ENCODE peak calls at places on chromosome 21, in nine cellular contexts. M, O, I, S, D, E, F, J and Q are unnamed samples.

GRCh38 chr21:15004721-15005370 is 60.0 kb downstream of the NRIP1 start:
- DNase-seq in M (no peak), O (no peak), I (no peak), S (no peak), D (no peak), E (no peak), F (no peak), J (no peak), Q (no peak)

GRCh38 chr21:43858806-43859648 is 6.0 kb upstream of the AGPAT3 start:
- DNase-seq in M (no peak), O (no peak), I (no peak), S (no peak), D (no peak), E (no peak), F (no peak), J (no peak), Q (no peak)

GRCh38 chr21:33028759-33029511 is 3.2 kb downstream of the OLIG2 start:
- DNase-seq in M (no peak), O (no peak), I (no peak), S (no peak), D (no peak), E (no peak), F (peak), J (no peak), Q (peak)

GRCh38 chr21:38965241-38965640 is 159.5 kb downstream of the ETS2 start:
- DNase-seq in M (no peak), O (no peak), I (no peak), S (no peak), D (no peak), E (no peak), F (no peak), J (no peak), Q (no peak)

GRCh38 chr21:20647603-20648002 is 350.6 kb upstream of the NCAM2 start:
- DNase-seq in M (no peak), O (no peak), I (peak), S (no peak), D (no peak), E (no peak), F (no peak), J (no peak), Q (no peak)

GRCh38 chr21:27814226-27814625 is 847.3 kb upstream of the ADAMTS5 start:
- DNase-seq in M (no peak), O (no peak), I (no peak), S (no peak), D (no peak), E (no peak), F (no peak), J (no peak), Q (no peak)

GRCh38 chr21:45417951-45418300 is 13.0 kb downstream of the COL18A1 start:
- DNase-seq in M (no peak), O (no peak), I (no peak), S (no peak), D (no peak), E (no peak), F (no peak), J (no peak), Q (no peak)

GRCh38 chr21:27397578-27397977 is 430.7 kb upstream of the ADAMTS5 start:
- DNase-seq in M (no peak), O (no peak), I (no peak), S (no peak), D (no peak), E (no peak), F (no peak), J (no peak), Q (no peak)

GRCh38 chr21:45299026-45299863 is 11.6 kb upstream of the POFUT2 start:
- DNase-seq in M (no peak), O (no peak), I (no peak), S (no peak), D (peak), E (no peak), F (peak), J (no peak), Q (no peak)

GRCh38 chr21:15050588-15051377 is 14.0 kb downstream of the NRIP1 start:
- DNase-seq in M (no peak), O (peak), I (no peak), S (no peak), D (no peak), E (no peak), F (no peak), J (no peak), Q (no peak)

GRCh38 chr21:38392722-38393121 is 105.6 kb downstream of the ERG start:
- DNase-seq in M (no peak), O (no peak), I (no peak), S (no peak), D (no peak), E (no peak), F (no peak), J (no peak), Q (no peak)

GRCh38 chr21:46144464-46145070 is 10.8 kb downstream of the FTCD start:
- DNase-seq in M (no peak), O (no peak), I (no peak), S (no peak), D (no peak), E (no peak), F (no peak), J (no peak), Q (peak)

GRCh38 chr21:43269461-43269860 is 100.7 kb downstream of the CRYAA start:
- DNase-seq in M (peak), O (no peak), I (no peak), S (no peak), D (no peak), E (no peak), F (no peak), J (peak), Q (peak)

GRCh38 chr21:28136687-28137086 is 856.0 kb downstream of the LTN1 start:
- DNase-seq in M (no peak), O (no peak), I (no peak), S (no peak), D (no peak), E (no peak), F (no peak), J (no peak), Q (no peak)

GRCh38 chr21:46550511-46550941 is 54.4 kb downstream of the S100B start:
- DNase-seq in M (no peak), O (no peak), I (no peak), S (no peak), D (peak), E (peak), F (no peak), J (no peak), Q (peak)

GRCh38 chr21:16773206-16773605 is 739.6 kb upstream of the CXADR start:
- DNase-seq in M (no peak), O (no peak), I (no peak), S (no peak), D (no peak), E (no peak), F (peak), J (no peak), Q (no peak)

GRCh38 chr21:16315223-16315622 is 585.4 kb downstream of the USP25 start:
- DNase-seq in M (no peak), O (no peak), I (no peak), S (no peak), D (no peak), E (no peak), F (no peak), J (no peak), Q (no peak)

GRCh38 chr21:18443686-18444085 is 40.1 kb upstream of the TMPRSS15 start:
- DNase-seq in M (no peak), O (no peak), I (no peak), S (no peak), D (no peak), E (no peak), F (no peak), J (peak), Q (peak)

GRCh38 chr21:17045214-17045835 is 467.5 kb upstream of the CXADR start:
- DNase-seq in M (no peak), O (no peak), I (peak), S (no peak), D (no peak), E (no peak), F (peak), J (peak), Q (no peak)

GRCh38 chr21:46622226-46622625 is 13.2 kb upstream of the PRMT2 start:
- DNase-seq in M (peak), O (peak), I (no peak), S (peak), D (no peak), E (no peak), F (peak), J (no peak), Q (peak)

GRCh38 chr21:17570773-17571172 is 41.9 kb downstream of the BTG3 start:
- DNase-seq in M (no peak), O (no peak), I (no peak), S (no peak), D (no peak), E (no peak), F (no peak), J (no peak), Q (no peak)

GRCh38 chr21:28832013-28832714 is 160.5 kb downstream of the LTN1 start:
- DNase-seq in M (peak), O (no peak), I (peak), S (no peak), D (no peak), E (no peak), F (peak), J (no peak), Q (peak)

GRCh38 chr21:30463713-30464112 is 16.5 kb downstream of the KRTAP19-1 start:
- DNase-seq in M (no peak), O (no peak), I (peak), S (no peak), D (no peak), E (no peak), F (no peak), J (peak), Q (no peak)

GRCh38 chr21:42174173-42174572 is 44.8 kb upstream of the ABCG1 start:
- DNase-seq in M (no peak), O (no peak), I (no peak), S (no peak), D (peak), E (peak), F (no peak), J (peak), Q (no peak)

GRCh38 chr21:39073717-39074116 is 109.5 kb downstream of the PSMG1 start:
- DNase-seq in M (no peak), O (no peak), I (no peak), S (no peak), D (no peak), E (no peak), F (no peak), J (no peak), Q (no peak)

GRCh38 chr21:46150073-46150472 is 5.3 kb downstream of the FTCD start:
- DNase-seq in M (no peak), O (peak), I (no peak), S (no peak), D (no peak), E (no peak), F (no peak), J (no peak), Q (no peak)

GRCh38 chr21:46667735-46668380 is 32.4 kb downstream of the PRMT2 start:
- DNase-seq in M (peak), O (no peak), I (peak), S (peak), D (no peak), E (no peak), F (peak), J (no peak), Q (peak)

GRCh38 chr21:37562920-37563640 is 196.5 kb downstream of the DYRK1A start:
- DNase-seq in M (peak), O (peak), I (peak), S (no peak), D (peak), E (no peak), F (no peak), J (no peak), Q (no peak)

GRCh38 chr21:39863111-39863510 is 4.1 kb upstream of the PCP4 start:
- DNase-seq in M (peak), O (peak), I (no peak), S (no peak), D (no peak), E (peak), F (no peak), J (no peak), Q (no peak)

GRCh38 chr21:39687069-39687468 is 57.9 kb upstream of the IGSF5 start:
- DNase-seq in M (no peak), O (peak), I (no peak), S (no peak), D (no peak), E (no peak), F (no peak), J (no peak), Q (no peak)

GRCh38 chr21:19541612-19542011 is 1138.0 kb upstream of the TMPRSS15 start:
- DNase-seq in M (no peak), O (no peak), I (no peak), S (no peak), D (no peak), E (no peak), F (no peak), J (no peak), Q (no peak)

GRCh38 chr21:25963186-25963585 is 207.4 kb downstream of the APP start:
- DNase-seq in M (peak), O (peak), I (peak), S (no peak), D (no peak), E (no peak), F (peak), J (no peak), Q (no peak)

GRCh38 chr21:44737706-44738354 is 26.5 kb upstream of the TSPEAR start:
- DNase-seq in M (no peak), O (no peak), I (peak), S (no peak), D (no peak), E (no peak), F (peak), J (no peak), Q (no peak)

GRCh38 chr21:14607262-14607661 is 61.1 kb upstream of the SAMSN1 start:
- DNase-seq in M (no peak), O (no peak), I (no peak), S (no peak), D (no peak), E (no peak), F (no peak), J (no peak), Q (no peak)

GRCh38 chr21:45827881-45828579 is 153.5 kb upstream of the COL6A1 start:
- DNase-seq in M (no peak), O (no peak), I (no peak), S (no peak), D (no peak), E (no peak), F (no peak), J (no peak), Q (no peak)

GRCh38 chr21:28705616-28706015 is 287.1 kb downstream of the LTN1 start:
- DNase-seq in M (no peak), O (no peak), I (peak), S (no peak), D (no peak), E (no peak), F (peak), J (no peak), Q (no peak)

GRCh38 chr21:33512481-33512880 is 21.0 kb upstream of the DNAJC28 start:
- DNase-seq in M (no peak), O (no peak), I (no peak), S (no peak), D (no peak), E (no peak), F (no peak), J (no peak), Q (no peak)

GRCh38 chr21:18991846-18992245 is 588.3 kb upstream of the TMPRSS15 start:
- DNase-seq in M (no peak), O (no peak), I (no peak), S (no peak), D (no peak), E (no peak), F (no peak), J (no peak), Q (no peak)

GRCh38 chr21:41133896-41134522 is 34.0 kb upstream of the BACE2 start:
- DNase-seq in M (peak), O (no peak), I (peak), S (no peak), D (no peak), E (no peak), F (peak), J (peak), Q (no peak)
- TF ChIP-seq CTCF in M (no peak), O (peak), I (peak), S (peak), D (peak), E (no peak), F (peak), J (peak), Q (no peak)

GRCh38 chr21:35984654-35985366 is 75.5 kb downstream of the SETD4 start:
- DNase-seq in M (peak), O (no peak), I (no peak), S (no peak), D (no peak), E (no peak), F (no peak), J (no peak), Q (no peak)
- TF ChIP-seq CTCF in M (no peak), O (no peak), I (no peak), S (no peak), D (no peak), E (no peak), F (no peak), J (peak), Q (no peak)

GRCh38 chr21:35138665-35139381 is 89.7 kb upstream of the RUNX1 start:
- DNase-seq in M (peak), O (no peak), I (peak), S (no peak), D (no peak), E (no peak), F (peak), J (peak), Q (peak)
- TF ChIP-seq CTCF in M (no peak), O (no peak), I (no peak), S (no peak), D (no peak), E (no peak), F (no peak), J (no peak), Q (no peak)

GRCh38 chr21:31611445-31611844 is 48.0 kb upstream of the SOD1 start:
- DNase-seq in M (no peak), O (no peak), I (no peak), S (no peak), D (no peak), E (no peak), F (no peak), J (no peak), Q (no peak)

GRCh38 chr21:31612889-31613785 is 46.4 kb upstream of the SOD1 start:
- DNase-seq in M (no peak), O (no peak), I (peak), S (no peak), D (no peak), E (no peak), F (peak), J (no peak), Q (no peak)

GRCh38 chr21:31607791-31608190 is 51.7 kb upstream of the SOD1 start:
- DNase-seq in M (no peak), O (no peak), I (no peak), S (no peak), D (no peak), E (no peak), F (no peak), J (no peak), Q (no peak)

GRCh38 chr21:31606081-31606874 is 53.2 kb upstream of the SOD1 start:
- DNase-seq in M (no peak), O (no peak), I (no peak), S (no peak), D (no peak), E (no peak), F (no peak), J (no peak), Q (no peak)

GRCh38 chr21:31609081-31609480 is 50.4 kb upstream of the SOD1 start:
- DNase-seq in M (no peak), O (no peak), I (no peak), S (no peak), D (no peak), E (no peak), F (no peak), J (peak), Q (no peak)
- TF ChIP-seq CTCF in M (no peak), O (no peak), I (no peak), S (no peak), D (no peak), E (no peak), F (no peak), J (no peak), Q (no peak)

GRCh38 chr21:41043008-41043407 is 125.0 kb upstream of the BACE2 start:
- DNase-seq in M (no peak), O (no peak), I (no peak), S (no peak), D (no peak), E (no peak), F (no peak), J (peak), Q (no peak)
- TF ChIP-seq CTCF in M (no peak), O (no peak), I (no peak), S (peak), D (no peak), E (no peak), F (peak), J (peak), Q (peak)